ENCODE peak calls at places on chromosomes 3 and 15, in four cellular contexts. C, J, X and G are unnamed samples.
A peak's percentile ranks its signal among the peaks of the same experiment; 100 is the strongest.

GRCh38 chr15:67181221-67181639 is 73.2 kb downstream of the AAGAB start:
- DNase-seq in C (no peak), J (no peak), X (no peak), G (no peak)

GRCh38 chr3:9180764-9181117 is 68.7 kb downstream of the SRGAP3 start:
- DNase-seq in C (no peak), J (no peak), X (no peak), G (peak; percentile 59)

GRCh38 chr3:130925628-130926027 is 31.7 kb downstream of the ATP2C1 start:
- DNase-seq in C (no peak), J (peak; percentile 56), X (peak; percentile 53), G (peak; percentile 20)

GRCh38 chr15:71687902-71688508 is 122.3 kb upstream of the NR2E3 start:
- DNase-seq in C (no peak), J (no peak), X (no peak), G (no peak)

GRCh38 chr3:140602781-140603180 is 75.1 kb upstream of the TRIM42 start:
- DNase-seq in C (no peak), J (no peak), X (no peak), G (no peak)

GRCh38 chr3:139538733-139539132 is 809 bp downstream of the RBP1 start:
- DNase-seq in C (no peak), J (no peak), X (no peak), G (no peak)

GRCh38 chr3:63768415-63768814 is 50.7 kb upstream of the C3orf49 start:
- DNase-seq in C (no peak), J (no peak), X (no peak), G (no peak)

GRCh38 chr3:33831053-33831452 is 32.6 kb downstream of the PDCD6IP start:
- DNase-seq in C (no peak), J (no peak), X (no peak), G (no peak)

GRCh38 chr3:46576899-46577298 is 10.8 kb upstream of the LRRC2 start:
- DNase-seq in C (no peak), J (no peak), X (no peak), G (no peak)

GRCh38 chr15:92149029-92149428 is 244.7 kb upstream of the ST8SIA2 start:
- DNase-seq in C (no peak), J (no peak), X (no peak), G (no peak)

GRCh38 chr3:167350245-167350862 is 29.7 kb downstream of the ZBBX start:
- DNase-seq in C (no peak), J (no peak), X (no peak), G (peak; percentile 32)
- TF ChIP-seq SPI1 in C (no peak), J (no peak), X (no peak), G (no peak)

DNA sequence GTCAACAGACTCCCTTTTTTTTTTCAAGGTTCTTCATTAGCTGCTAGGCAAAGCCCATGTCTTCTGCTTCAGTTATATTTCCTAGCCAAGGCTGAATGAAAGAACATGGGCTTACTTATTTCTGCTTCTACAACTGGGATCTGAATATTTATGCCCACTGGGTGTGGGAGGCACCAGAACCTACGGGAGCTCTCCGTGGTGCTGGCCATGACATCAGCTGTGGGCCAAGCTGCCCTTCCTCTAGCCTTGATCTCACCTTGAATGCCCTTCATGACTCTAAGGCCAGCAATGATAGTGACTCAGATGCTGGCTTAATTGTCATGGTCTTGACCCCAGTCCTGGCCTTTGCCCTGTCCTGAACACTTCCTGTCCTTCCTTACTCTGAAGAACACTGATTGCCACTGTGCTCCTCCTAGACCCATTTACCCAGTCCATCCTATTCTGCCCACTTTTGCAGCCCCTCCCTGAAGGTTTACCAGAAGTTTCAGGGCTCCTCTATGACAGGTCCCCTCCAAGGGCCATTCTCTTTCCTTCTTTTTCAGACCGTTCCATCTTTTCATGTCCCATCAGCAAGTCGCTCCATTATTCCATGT is 32.8 kb upstream of the PRR20G start:
- DNase-seq in C (no peak), J (no peak), X (no peak), G (no peak)
- TF ChIP-seq SPI1 in C (no peak), J (no peak), X (no peak), G (no peak)

GRCh38 chr15:33068531-33068990 is 126.0 kb downstream of the FMN1 start:
- DNase-seq in C (no peak), J (no peak), X (no peak), G (no peak)

GRCh38 chr15:33069161-33069560 is 125.4 kb downstream of the FMN1 start:
- DNase-seq in C (no peak), J (no peak), X (no peak), G (no peak)

GRCh38 chr15:33074942-33075341 is 119.6 kb downstream of the FMN1 start:
- DNase-seq in C (no peak), J (no peak), X (no peak), G (no peak)

GRCh38 chr15:33068007-33068441 is 126.5 kb downstream of the FMN1 start:
- DNase-seq in C (no peak), J (no peak), X (no peak), G (peak; percentile 11)

GRCh38 chr15:33071451-33071850 is 123.1 kb downstream of the FMN1 start:
- DNase-seq in C (no peak), J (no peak), X (no peak), G (no peak)
- TF ChIP-seq SPI1 in C (no peak), J (no peak), X (no peak), G (no peak)

DNA sequence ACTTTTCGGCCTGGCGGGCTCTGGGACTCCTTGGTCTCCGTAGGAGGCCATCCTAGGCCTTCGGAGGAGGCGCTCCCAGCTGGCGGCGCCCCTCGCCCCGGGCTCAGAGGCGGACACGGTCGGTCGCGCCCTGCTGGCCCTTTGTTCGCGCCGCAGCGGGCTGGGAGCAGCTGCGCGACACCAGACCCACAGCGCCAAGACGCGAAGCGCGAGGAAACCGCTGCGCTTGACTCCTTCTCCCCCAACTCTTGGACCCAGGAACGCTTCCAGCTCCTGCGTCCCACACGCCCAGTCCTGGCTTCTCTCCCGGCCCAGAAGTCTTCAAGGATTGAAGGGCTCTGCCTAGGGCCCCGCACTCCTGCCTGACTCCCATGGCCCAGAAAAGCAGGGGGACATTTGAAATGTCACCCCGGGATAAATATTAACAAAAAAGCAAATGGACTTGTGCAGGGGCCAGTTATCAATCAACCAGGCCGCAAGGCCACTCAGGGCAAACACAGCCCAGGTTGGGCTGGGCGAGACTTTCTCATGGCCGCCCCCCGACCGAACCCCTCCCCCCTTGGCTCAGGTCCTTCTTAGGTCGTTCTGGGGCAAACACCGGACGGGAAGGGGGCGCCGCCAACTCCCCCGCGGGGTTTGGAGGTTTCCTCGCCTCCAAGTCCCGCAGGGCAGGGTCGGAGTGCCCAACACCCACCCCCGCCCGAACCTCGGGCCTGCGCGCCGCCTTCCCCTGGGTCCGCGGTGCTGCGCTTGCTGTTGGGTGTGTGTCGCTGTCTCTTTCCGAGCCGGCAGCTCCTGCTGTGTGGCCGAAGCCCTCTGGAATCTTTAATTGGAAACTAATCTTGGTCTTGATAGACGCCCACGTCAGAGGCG is 5.1 kb downstream of the ONECUT1 start:
- DNase-seq in C (no peak), J (no peak), X (no peak), G (no peak)
- TF ChIP-seq SPI1 in C (no peak), J (no peak), X (no peak), G (no peak)

GRCh38 chr15:88480981-88481380 is 13.5 kb downstream of the MRPS11 start:
- DNase-seq in C (no peak), J (no peak), X (no peak), G (no peak)

GRCh38 chr15:88482263-88482662 is 14.8 kb downstream of the MRPS11 start:
- DNase-seq in C (no peak), J (no peak), X (no peak), G (peak; percentile 3)

GRCh38 chr15:88487176-88487795 is 19.8 kb downstream of the MRPS11 start:
- DNase-seq in C (no peak), J (no peak), X (no peak), G (no peak)

GRCh38 chr15:88487796-88488523 is 20.5 kb downstream of the MRPS11 start:
- DNase-seq in C (no peak), J (no peak), X (no peak), G (no peak)

GRCh38 chr15:88484781-88485246 is 17.3 kb downstream of the MRPS11 start:
- DNase-seq in C (no peak), J (no peak), X (no peak), G (no peak)
- TF ChIP-seq SPI1 in C (no peak), J (no peak), X (no peak), G (no peak)

GRCh38 chr3:104939196-104939595 is 427.5 kb upstream of the ALCAM start:
- DNase-seq in C (no peak), J (no peak), X (no peak), G (no peak)

GRCh38 chr3:104933981-104934380 is 432.7 kb upstream of the ALCAM start:
- DNase-seq in C (no peak), J (no peak), X (no peak), G (no peak)
- TF ChIP-seq SPI1 in C (no peak), J (no peak), X (no peak), G (no peak)

GRCh38 chr3:141846050-141846433 is 30.4 kb upstream of the ATP1B3 start:
- DNase-seq in C (no peak), J (no peak), X (no peak), G (no peak)

GRCh38 chr3:141845407-141846049 is 30.9 kb upstream of the ATP1B3 start:
- DNase-seq in C (no peak), J (no peak), X (no peak), G (no peak)

GRCh38 chr3:141840737-141841544 is 35.5 kb upstream of the ATP1B3 start:
- DNase-seq in C (no peak), J (no peak), X (no peak), G (no peak)

GRCh38 chr3:141844108-141844507 is 32.3 kb upstream of the ATP1B3 start:
- DNase-seq in C (no peak), J (no peak), X (peak; percentile 21), G (no peak)

DNA sequence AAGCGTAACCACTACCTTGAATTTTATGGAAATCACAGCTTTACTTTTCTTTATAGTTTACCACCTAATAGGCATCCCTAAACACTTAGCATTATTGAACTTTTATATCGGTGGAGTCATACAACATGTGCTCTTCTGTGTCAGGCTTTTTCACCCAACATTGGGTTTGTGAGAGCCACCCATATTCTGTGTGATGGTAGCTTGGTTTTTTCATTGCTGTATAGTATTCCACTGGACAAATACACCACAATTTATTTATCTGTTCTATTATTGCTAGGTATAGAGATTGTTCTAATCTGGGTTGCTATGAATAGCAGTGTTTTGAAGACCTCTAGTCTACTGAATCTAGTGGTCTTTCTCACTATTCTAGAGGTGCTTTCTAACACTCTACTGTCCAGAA is 31.6 kb upstream of the ATP1B3 start:
- DNase-seq in C (no peak), J (no peak), X (no peak), G (no peak)
- TF ChIP-seq SPI1 in C (no peak), J (no peak), X (no peak), G (no peak)

DNA sequence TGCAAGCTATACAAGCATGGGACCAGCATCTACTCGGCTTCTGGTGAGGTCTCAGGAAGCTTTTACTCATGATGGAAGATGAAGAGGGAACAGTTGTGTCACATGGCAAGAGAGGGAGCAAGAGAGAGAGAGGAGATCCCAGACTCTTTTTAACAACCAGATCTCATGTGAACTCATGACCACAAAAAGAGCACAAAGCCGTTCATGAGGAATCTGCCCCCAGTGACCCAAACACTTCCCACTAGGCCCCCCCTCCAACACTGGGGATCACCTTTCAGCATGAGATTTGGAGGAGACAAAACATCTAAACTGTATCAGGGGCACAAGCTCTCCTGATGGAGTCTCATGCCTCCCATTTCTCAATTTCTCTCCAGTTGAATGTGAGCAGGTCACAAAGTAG is 38.6 kb downstream of the IL16 start:
- DNase-seq in C (no peak), J (no peak), X (no peak), G (no peak)
- TF ChIP-seq SPI1 in C (no peak), J (no peak), X (no peak), G (no peak)